ENCODE peak calls at places on chromosomes 16 and 17, in seven cellular contexts. One of them, this sample, is unnamed.

GRCh38 chr17:44552361-44552760 is 4.9 kb upstream of the FZD2 start:
- DNase-seq in NT2/D1: no peak
- DNase-seq in H9: no peak
- DNase-seq in NCI-H446: no peak
- DNase-seq in naive thymus-derived CD8-positive, alpha-beta T cell: no peak
- DNase-seq in stimulated activated CD4-positive, alpha-beta T cell treated with anti-CD3 and anti-CD28 coated beads, Interleukin-15, amount 100 ng/mL, for 24 hours: no peak
- DNase-seq in GM10248: no peak
- DNase-seq in this sample: no peak

GRCh38 chr17:7408341-7408740 is 696 bp downstream of the NLGN2 start:
- DNase-seq in NT2/D1: no peak
- DNase-seq in H9: no peak
- DNase-seq in NCI-H446: no peak
- DNase-seq in naive thymus-derived CD8-positive, alpha-beta T cell: peak
- DNase-seq in stimulated activated CD4-positive, alpha-beta T cell treated with anti-CD3 and anti-CD28 coated beads, Interleukin-15, amount 100 ng/mL, for 24 hours: peak
- DNase-seq in GM10248: no peak
- DNase-seq in this sample: no peak

GRCh38 chr17:82736511-82737185 is 1.2 kb downstream of the FN3K start:
- DNase-seq in NT2/D1: no peak
- DNase-seq in H9: no peak
- DNase-seq in NCI-H446: no peak
- DNase-seq in naive thymus-derived CD8-positive, alpha-beta T cell: no peak
- DNase-seq in stimulated activated CD4-positive, alpha-beta T cell treated with anti-CD3 and anti-CD28 coated beads, Interleukin-15, amount 100 ng/mL, for 24 hours: no peak
- DNase-seq in GM10248: no peak
- DNase-seq in this sample: no peak

GRCh38 chr17:16988749-16989229 is 16.9 kb upstream of the TNFRSF13B start:
- DNase-seq in NT2/D1: no peak
- DNase-seq in H9: no peak
- DNase-seq in NCI-H446: no peak
- DNase-seq in naive thymus-derived CD8-positive, alpha-beta T cell: no peak
- DNase-seq in stimulated activated CD4-positive, alpha-beta T cell treated with anti-CD3 and anti-CD28 coated beads, Interleukin-15, amount 100 ng/mL, for 24 hours: peak
- DNase-seq in GM10248: peak
- DNase-seq in this sample: peak

GRCh38 chr17:1259910-1260389 is 10.3 kb upstream of the BHLHA9 start:
- DNase-seq in NT2/D1: no peak
- DNase-seq in H9: no peak
- DNase-seq in NCI-H446: peak
- DNase-seq in naive thymus-derived CD8-positive, alpha-beta T cell: no peak
- DNase-seq in stimulated activated CD4-positive, alpha-beta T cell treated with anti-CD3 and anti-CD28 coated beads, Interleukin-15, amount 100 ng/mL, for 24 hours: no peak
- DNase-seq in GM10248: no peak
- DNase-seq in this sample: no peak

GRCh38 chr17:28335959-28336871 is 654 bp downstream of the TNFAIP1 start:
- DNase-seq in NT2/D1: peak
- DNase-seq in H9: peak
- DNase-seq in NCI-H446: peak
- DNase-seq in naive thymus-derived CD8-positive, alpha-beta T cell: no peak
- DNase-seq in stimulated activated CD4-positive, alpha-beta T cell treated with anti-CD3 and anti-CD28 coated beads, Interleukin-15, amount 100 ng/mL, for 24 hours: peak
- DNase-seq in GM10248: no peak
- DNase-seq in this sample: no peak

GRCh38 chr17:53496356-53496755 is 326.4 kb upstream of the KIF2B start:
- DNase-seq in NT2/D1: no peak
- DNase-seq in H9: no peak
- DNase-seq in NCI-H446: no peak
- DNase-seq in naive thymus-derived CD8-positive, alpha-beta T cell: no peak
- DNase-seq in stimulated activated CD4-positive, alpha-beta T cell treated with anti-CD3 and anti-CD28 coated beads, Interleukin-15, amount 100 ng/mL, for 24 hours: no peak
- DNase-seq in GM10248: no peak
- DNase-seq in this sample: no peak

GRCh38 chr16:2692251-2692947 is 10.1 kb downstream of the KCTD5 start:
- DNase-seq in NT2/D1: no peak
- DNase-seq in H9: no peak
- DNase-seq in NCI-H446: peak
- DNase-seq in naive thymus-derived CD8-positive, alpha-beta T cell: no peak
- DNase-seq in stimulated activated CD4-positive, alpha-beta T cell treated with anti-CD3 and anti-CD28 coated beads, Interleukin-15, amount 100 ng/mL, for 24 hours: no peak
- DNase-seq in GM10248: no peak
- DNase-seq in this sample: no peak

GRCh38 chr17:72373910-72374741 is 253.3 kb downstream of the SOX9 start:
- DNase-seq in NT2/D1: no peak
- DNase-seq in H9: no peak
- DNase-seq in NCI-H446: peak
- DNase-seq in naive thymus-derived CD8-positive, alpha-beta T cell: no peak
- DNase-seq in stimulated activated CD4-positive, alpha-beta T cell treated with anti-CD3 and anti-CD28 coated beads, Interleukin-15, amount 100 ng/mL, for 24 hours: no peak
- DNase-seq in GM10248: no peak
- DNase-seq in this sample: no peak

GRCh38 chr17:38598536-38598935 is 7.2 kb downstream of the SRCIN1 start:
- DNase-seq in NT2/D1: peak
- DNase-seq in H9: peak
- DNase-seq in NCI-H446: peak
- DNase-seq in naive thymus-derived CD8-positive, alpha-beta T cell: no peak
- DNase-seq in stimulated activated CD4-positive, alpha-beta T cell treated with anti-CD3 and anti-CD28 coated beads, Interleukin-15, amount 100 ng/mL, for 24 hours: peak
- DNase-seq in GM10248: peak
- DNase-seq in this sample: peak

GRCh38 chr17:61450641-61451537 is 1.3 kb upstream of the TBX4 start:
- DNase-seq in NT2/D1: no peak
- DNase-seq in H9: peak
- DNase-seq in NCI-H446: no peak
- DNase-seq in naive thymus-derived CD8-positive, alpha-beta T cell: no peak
- DNase-seq in stimulated activated CD4-positive, alpha-beta T cell treated with anti-CD3 and anti-CD28 coated beads, Interleukin-15, amount 100 ng/mL, for 24 hours: no peak
- DNase-seq in GM10248: no peak
- DNase-seq in this sample: no peak

GRCh38 chr17:21218101-21218500 is 4.1 kb upstream of the TMEM11 start:
- DNase-seq in NT2/D1: no peak
- DNase-seq in H9: peak
- DNase-seq in NCI-H446: no peak
- DNase-seq in naive thymus-derived CD8-positive, alpha-beta T cell: no peak
- DNase-seq in stimulated activated CD4-positive, alpha-beta T cell treated with anti-CD3 and anti-CD28 coated beads, Interleukin-15, amount 100 ng/mL, for 24 hours: peak
- DNase-seq in GM10248: no peak
- DNase-seq in this sample: no peak

GRCh38 chr17:21019976-21020575 is 22.7 kb downstream of the USP22 start:
- DNase-seq in NT2/D1: no peak
- DNase-seq in H9: no peak
- DNase-seq in NCI-H446: no peak
- DNase-seq in naive thymus-derived CD8-positive, alpha-beta T cell: peak
- DNase-seq in stimulated activated CD4-positive, alpha-beta T cell treated with anti-CD3 and anti-CD28 coated beads, Interleukin-15, amount 100 ng/mL, for 24 hours: peak
- DNase-seq in GM10248: no peak
- DNase-seq in this sample: peak

GRCh38 chr17:45381001-45381400 is 51.7 kb downstream of the ARHGAP27 start:
- DNase-seq in NT2/D1: no peak
- DNase-seq in H9: no peak
- DNase-seq in NCI-H446: no peak
- DNase-seq in naive thymus-derived CD8-positive, alpha-beta T cell: no peak
- DNase-seq in stimulated activated CD4-positive, alpha-beta T cell treated with anti-CD3 and anti-CD28 coated beads, Interleukin-15, amount 100 ng/mL, for 24 hours: no peak
- DNase-seq in GM10248: no peak
- DNase-seq in this sample: peak

GRCh38 chr17:42026821-42027539 is 7.1 kb downstream of the NKIRAS2 start:
- DNase-seq in NT2/D1: no peak
- DNase-seq in H9: no peak
- DNase-seq in NCI-H446: no peak
- DNase-seq in naive thymus-derived CD8-positive, alpha-beta T cell: no peak
- DNase-seq in stimulated activated CD4-positive, alpha-beta T cell treated with anti-CD3 and anti-CD28 coated beads, Interleukin-15, amount 100 ng/mL, for 24 hours: no peak
- DNase-seq in GM10248: no peak
- DNase-seq in this sample: no peak

GRCh38 chr17:37788531-37788930 is 43.7 kb upstream of the HNF1B start:
- DNase-seq in NT2/D1: no peak
- DNase-seq in H9: no peak
- DNase-seq in NCI-H446: no peak
- DNase-seq in naive thymus-derived CD8-positive, alpha-beta T cell: no peak
- DNase-seq in stimulated activated CD4-positive, alpha-beta T cell treated with anti-CD3 and anti-CD28 coated beads, Interleukin-15, amount 100 ng/mL, for 24 hours: no peak
- DNase-seq in GM10248: no peak
- DNase-seq in this sample: no peak

GRCh38 chr17:22463110-22463850 is 771.0 kb downstream of the KCNJ18 start:
- DNase-seq in NT2/D1: no peak
- DNase-seq in H9: no peak
- DNase-seq in NCI-H446: no peak
- DNase-seq in naive thymus-derived CD8-positive, alpha-beta T cell: no peak
- DNase-seq in stimulated activated CD4-positive, alpha-beta T cell treated with anti-CD3 and anti-CD28 coated beads, Interleukin-15, amount 100 ng/mL, for 24 hours: no peak
- DNase-seq in GM10248: no peak
- DNase-seq in this sample: no peak

GRCh38 chr17:80187493-80187892 is 17.7 kb downstream of the CARD14 start:
- DNase-seq in NT2/D1: no peak
- DNase-seq in H9: no peak
- DNase-seq in NCI-H446: no peak
- DNase-seq in naive thymus-derived CD8-positive, alpha-beta T cell: no peak
- DNase-seq in stimulated activated CD4-positive, alpha-beta T cell treated with anti-CD3 and anti-CD28 coated beads, Interleukin-15, amount 100 ng/mL, for 24 hours: no peak
- DNase-seq in GM10248: no peak
- DNase-seq in this sample: no peak

GRCh38 chr17:72462814-72463213 is 342.0 kb downstream of the SOX9 start:
- DNase-seq in NT2/D1: no peak
- DNase-seq in H9: no peak
- DNase-seq in NCI-H446: no peak
- DNase-seq in naive thymus-derived CD8-positive, alpha-beta T cell: no peak
- DNase-seq in stimulated activated CD4-positive, alpha-beta T cell treated with anti-CD3 and anti-CD28 coated beads, Interleukin-15, amount 100 ng/mL, for 24 hours: no peak
- DNase-seq in GM10248: no peak
- DNase-seq in this sample: no peak

GRCh38 chr17:2057130-2057713 is 2.3 kb downstream of the HIC1 start:
- DNase-seq in NT2/D1: no peak
- DNase-seq in H9: no peak
- DNase-seq in NCI-H446: no peak
- DNase-seq in naive thymus-derived CD8-positive, alpha-beta T cell: no peak
- DNase-seq in stimulated activated CD4-positive, alpha-beta T cell treated with anti-CD3 and anti-CD28 coated beads, Interleukin-15, amount 100 ng/mL, for 24 hours: no peak
- DNase-seq in GM10248: no peak
- DNase-seq in this sample: no peak

GRCh38 chr16:89442588-89442987 is 47.8 kb downstream of the ANKRD11 start:
- DNase-seq in NT2/D1: no peak
- DNase-seq in H9: no peak
- DNase-seq in NCI-H446: no peak
- DNase-seq in naive thymus-derived CD8-positive, alpha-beta T cell: no peak
- DNase-seq in stimulated activated CD4-positive, alpha-beta T cell treated with anti-CD3 and anti-CD28 coated beads, Interleukin-15, amount 100 ng/mL, for 24 hours: peak
- DNase-seq in GM10248: no peak
- DNase-seq in this sample: no peak

GRCh38 chr16:55508271-55508921 is 476 bp upstream of the LPCAT2 start:
- DNase-seq in NT2/D1: no peak
- DNase-seq in H9: no peak
- DNase-seq in NCI-H446: no peak
- DNase-seq in naive thymus-derived CD8-positive, alpha-beta T cell: no peak
- DNase-seq in stimulated activated CD4-positive, alpha-beta T cell treated with anti-CD3 and anti-CD28 coated beads, Interleukin-15, amount 100 ng/mL, for 24 hours: no peak
- DNase-seq in GM10248: peak
- DNase-seq in this sample: no peak

GRCh38 chr16:31487720-31488629 is 5.1 kb downstream of the SLC5A2 start:
- DNase-seq in NT2/D1: no peak
- DNase-seq in H9: peak
- DNase-seq in NCI-H446: peak
- DNase-seq in naive thymus-derived CD8-positive, alpha-beta T cell: peak
- DNase-seq in stimulated activated CD4-positive, alpha-beta T cell treated with anti-CD3 and anti-CD28 coated beads, Interleukin-15, amount 100 ng/mL, for 24 hours: peak
- DNase-seq in GM10248: peak
- DNase-seq in this sample: peak

GRCh38 chr16:20291807-20292206 is 35.5 kb downstream of the GP2 start:
- DNase-seq in NT2/D1: no peak
- DNase-seq in H9: peak
- DNase-seq in NCI-H446: no peak
- DNase-seq in naive thymus-derived CD8-positive, alpha-beta T cell: no peak
- DNase-seq in stimulated activated CD4-positive, alpha-beta T cell treated with anti-CD3 and anti-CD28 coated beads, Interleukin-15, amount 100 ng/mL, for 24 hours: no peak
- DNase-seq in GM10248: no peak
- DNase-seq in this sample: no peak

GRCh38 chr17:48711128-48711527 is 11.2 kb downstream of the PRAC1 start:
- DNase-seq in NT2/D1: no peak
- DNase-seq in H9: no peak
- DNase-seq in NCI-H446: no peak
- DNase-seq in naive thymus-derived CD8-positive, alpha-beta T cell: no peak
- DNase-seq in stimulated activated CD4-positive, alpha-beta T cell treated with anti-CD3 and anti-CD28 coated beads, Interleukin-15, amount 100 ng/mL, for 24 hours: no peak
- DNase-seq in GM10248: no peak
- DNase-seq in this sample: no peak

GRCh38 chr17:78154903-78155811 is 9.0 kb downstream of the C17orf99 start:
- DNase-seq in NT2/D1: no peak
- DNase-seq in H9: no peak
- DNase-seq in NCI-H446: no peak
- DNase-seq in naive thymus-derived CD8-positive, alpha-beta T cell: no peak
- DNase-seq in stimulated activated CD4-positive, alpha-beta T cell treated with anti-CD3 and anti-CD28 coated beads, Interleukin-15, amount 100 ng/mL, for 24 hours: no peak
- DNase-seq in GM10248: peak
- DNase-seq in this sample: peak

GRCh38 chr17:41972571-41973411 is 6.2 kb downstream of the CNP start:
- DNase-seq in NT2/D1: no peak
- DNase-seq in H9: no peak
- DNase-seq in NCI-H446: no peak
- DNase-seq in naive thymus-derived CD8-positive, alpha-beta T cell: no peak
- DNase-seq in stimulated activated CD4-positive, alpha-beta T cell treated with anti-CD3 and anti-CD28 coated beads, Interleukin-15, amount 100 ng/mL, for 24 hours: no peak
- DNase-seq in GM10248: no peak
- DNase-seq in this sample: no peak

GRCh38 chr17:8785547-8786412 is 13.4 kb downstream of the MFSD6L start:
- DNase-seq in NT2/D1: peak
- DNase-seq in H9: peak
- DNase-seq in NCI-H446: peak
- DNase-seq in naive thymus-derived CD8-positive, alpha-beta T cell: peak
- DNase-seq in stimulated activated CD4-positive, alpha-beta T cell treated with anti-CD3 and anti-CD28 coated beads, Interleukin-15, amount 100 ng/mL, for 24 hours: peak
- DNase-seq in GM10248: peak
- DNase-seq in this sample: peak

GRCh38 chr16:58339452-58339938 is 44.7 kb upstream of the PRSS54 start:
- DNase-seq in NT2/D1: peak
- DNase-seq in H9: peak
- DNase-seq in NCI-H446: no peak
- DNase-seq in naive thymus-derived CD8-positive, alpha-beta T cell: no peak
- DNase-seq in stimulated activated CD4-positive, alpha-beta T cell treated with anti-CD3 and anti-CD28 coated beads, Interleukin-15, amount 100 ng/mL, for 24 hours: no peak
- DNase-seq in GM10248: no peak
- DNase-seq in this sample: no peak

GRCh38 chr17:55159251-55159650 is 105.5 kb upstream of the HLF start:
- DNase-seq in NT2/D1: no peak
- DNase-seq in H9: no peak
- DNase-seq in NCI-H446: no peak
- DNase-seq in naive thymus-derived CD8-positive, alpha-beta T cell: no peak
- DNase-seq in stimulated activated CD4-positive, alpha-beta T cell treated with anti-CD3 and anti-CD28 coated beads, Interleukin-15, amount 100 ng/mL, for 24 hours: no peak
- DNase-seq in GM10248: no peak
- DNase-seq in this sample: no peak

GRCh38 chr17:59547131-59547915 is 18.1 kb upstream of the DHX40 start:
- DNase-seq in NT2/D1: no peak
- DNase-seq in H9: no peak
- DNase-seq in NCI-H446: no peak
- DNase-seq in naive thymus-derived CD8-positive, alpha-beta T cell: no peak
- DNase-seq in stimulated activated CD4-positive, alpha-beta T cell treated with anti-CD3 and anti-CD28 coated beads, Interleukin-15, amount 100 ng/mL, for 24 hours: no peak
- DNase-seq in GM10248: no peak
- DNase-seq in this sample: no peak

This sample was measured in MM.1S.